ENCODE peak calls at places on chromosomes 13 and 19, in nine cellular contexts. J is astrocyte of the spinal cord; G is psoas muscle; C is GM23248; Z is endodermal cell; T is hepatocyte; N is right lobe of liver; O is CD8-positive, alpha-beta memory T cell; V is testis. B is an unnamed sample.

GRCh38 chr19:56960959-56961622 is 120.6 kb upstream of the PEG3 start:
- DNase-seq in J (no peak), G (no peak), C (no peak), Z (no peak), T (no peak), N (no peak), O (no peak), V (no peak), B (no peak)

GRCh38 chr13:42377640-42378382 is 105.9 kb downstream of the AKAP11 start:
- DNase-seq in J (peak; percentile 69), G (no peak), C (no peak), Z (no peak), T (no peak), N (no peak), O (no peak), V (no peak), B (peak; percentile 27)

GRCh38 chr19:35144600-35145436 is 1.8 kb downstream of the FXYD7 start:
- DNase-seq in J (no peak), G (no peak), C (no peak), Z (peak; percentile 85), T (peak; percentile 89), N (no peak), O (peak; percentile 36), V (no peak), B (no peak)

GRCh38 chr19:55691561-55692481 is 16.8 kb downstream of the EPN1 start:
- DNase-seq in J (no peak), G (peak; percentile 39), C (no peak), Z (no peak), T (no peak), N (no peak), O (no peak), V (no peak), B (no peak)

GRCh38 chr13:80473695-80474094 is 132.8 kb upstream of the SPRY2 start:
- DNase-seq in J (peak; percentile 79), G (no peak), C (peak; percentile 7), Z (no peak), T (peak; percentile 31), N (no peak), O (no peak), V (no peak), B (peak; percentile 71)

GRCh38 chr13:77519808-77520207 is 15.7 kb upstream of the SCEL start:
- DNase-seq in J (no peak), G (no peak), C (peak; percentile 44), Z (no peak), T (no peak), N (no peak), O (no peak), V (no peak), B (peak; percentile 30)

GRCh38 chr13:76349700-76350099 is 536.5 kb downstream of the KCTD12 start:
- DNase-seq in J (no peak), G (no peak), C (no peak), Z (no peak), T (no peak), N (no peak), O (no peak), V (no peak), B (peak; percentile 15)

GRCh38 chr13:22311734-22312404 is 641.0 kb downstream of the FGF9 start:
- DNase-seq in J (no peak), G (peak; percentile 55), C (no peak), Z (peak; percentile 55), T (no peak), N (no peak), O (no peak), V (no peak), B (no peak)

GRCh38 chr13:110734561-110734960 is 21.1 kb downstream of the ING1 start:
- DNase-seq in J (no peak), G (no peak), C (no peak), Z (no peak), T (no peak), N (no peak), O (no peak), V (no peak), B (no peak)

GRCh38 chr13:50529154-50529882 is 314.2 kb downstream of the DLEU7 start:
- DNase-seq in J (peak; percentile 94), G (peak; percentile 90), C (peak; percentile 92), Z (peak; percentile 55), T (peak; percentile 45), N (peak; percentile 93), O (no peak), V (peak; percentile 65), B (peak; percentile 93)
- H3K4me3 ChIP-seq in J (no peak overlapping the region), G (peak overlapping the region; percentile 54), C (peak overlapping the region; percentile 47), Z (no peak overlapping the region), T (no peak overlapping the region), N (peak overlapping the region; percentile 14), O (no peak overlapping the region), V (no peak overlapping the region), B (no peak overlapping the region)

GRCh38 chr19:42469311-42470239 is 26.8 kb upstream of the CXCL17 start:
- DNase-seq in J (no peak), G (no peak), C (peak; percentile 19), Z (no peak), T (no peak), N (no peak), O (no peak), V (no peak), B (peak; percentile 19)

GRCh38 chr19:42465827-42466280 is 23.1 kb upstream of the CXCL17 start:
- DNase-seq in J (no peak), G (no peak), C (no peak), Z (peak; percentile 52), T (no peak), N (no peak), O (no peak), V (no peak), B (no peak)

GRCh38 chr19:42468273-42468796 is 25.6 kb upstream of the CXCL17 start:
- DNase-seq in J (peak; percentile 80), G (no peak), C (peak; percentile 92), Z (no peak), T (peak; percentile 62), N (no peak), O (no peak), V (no peak), B (peak; percentile 67)

GRCh38 chr19:42467437-42467760 is 24.7 kb upstream of the CXCL17 start:
- DNase-seq in J (no peak), G (no peak), C (no peak), Z (no peak), T (no peak), N (no peak), O (no peak), V (no peak), B (peak; percentile 39)

DNA sequence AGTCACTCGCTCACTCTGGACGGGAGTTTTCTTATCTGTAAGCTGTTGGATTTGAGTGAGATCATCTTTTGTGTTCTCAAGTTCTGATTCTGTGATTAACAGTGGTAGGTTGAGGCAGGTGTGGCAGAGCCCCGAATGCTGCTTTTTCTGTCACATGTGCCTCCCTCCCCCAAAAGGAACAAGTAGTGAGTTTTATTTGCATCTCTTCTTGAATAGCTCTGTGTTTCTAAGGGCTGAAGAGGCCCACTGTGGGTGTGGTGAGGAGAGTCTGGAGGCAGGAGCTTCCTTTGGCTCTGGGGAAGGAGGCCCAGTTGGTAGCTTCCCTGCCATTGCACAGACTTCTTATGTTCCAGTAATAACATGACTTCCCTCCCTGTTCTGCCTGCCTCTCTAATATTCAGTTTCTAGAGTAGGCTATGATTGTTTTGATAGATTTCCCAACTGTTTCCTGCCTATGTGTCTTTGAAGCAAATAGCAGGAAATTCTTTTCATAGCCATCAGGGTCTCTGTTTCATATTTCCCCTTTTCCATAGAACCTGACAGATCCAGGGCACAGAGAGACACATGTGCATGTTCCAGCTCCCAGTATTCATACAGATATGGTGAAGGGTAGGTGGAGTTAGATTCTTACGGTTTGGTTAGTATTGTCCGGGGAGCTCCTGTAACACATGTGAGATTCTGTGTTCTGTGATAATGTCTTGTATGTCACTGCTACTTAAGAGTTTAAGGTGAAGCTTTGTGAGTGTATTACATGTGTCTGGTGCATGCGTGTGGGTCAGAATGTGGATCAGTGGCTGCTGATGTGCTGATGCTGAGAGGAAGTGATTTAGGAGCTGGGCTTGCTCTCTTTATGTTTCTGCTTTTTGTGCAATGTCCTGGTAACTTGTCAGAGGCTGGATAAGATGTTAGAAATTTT is 24.0 kb upstream of the CXCL17 start:
- DNase-seq in J (peak; percentile 13), G (no peak), C (peak; percentile 28), Z (no peak), T (no peak), N (no peak), O (no peak), V (no peak), B (peak; percentile 76)
- H3K4me3 ChIP-seq in J (no peak overlapping the region), G (no peak overlapping the region), C (no peak overlapping the region), Z (no peak overlapping the region), T (no peak overlapping the region), N (no peak overlapping the region), O (no peak overlapping the region), V (no peak overlapping the region), B (no peak overlapping the region)

GRCh38 chr19:11578342-11579142 is 1.1 kb upstream of the ACP5 start:
- DNase-seq in J (no peak), G (no peak), C (no peak), Z (peak; percentile 75), T (peak; percentile 55), N (peak; percentile 74), O (peak; percentile 45), V (peak; percentile 59), B (no peak)

GRCh38 chr19:11574689-11575088 is 2.8 kb downstream of the ACP5 start:
- DNase-seq in J (no peak), G (no peak), C (no peak), Z (no peak), T (no peak), N (no peak), O (no peak), V (no peak), B (no peak)

GRCh38 chr19:11580665-11581418 is 3.4 kb upstream of the ACP5 start:
- DNase-seq in J (no peak), G (no peak), C (peak; percentile 23), Z (no peak), T (no peak), N (no peak), O (no peak), V (no peak), B (peak; percentile 28)

GRCh38 chr19:11576186-11576585 is 1.3 kb downstream of the ACP5 start:
- DNase-seq in J (no peak), G (no peak), C (no peak), Z (no peak), T (no peak), N (no peak), O (no peak), V (no peak), B (no peak)

GRCh38 chr19:11577451-11578341 is at the start of gene ACP5:
- DNase-seq in J (no peak), G (no peak), C (no peak), Z (no peak), T (no peak), N (no peak), O (peak; percentile 23), V (no peak), B (no peak)
- H3K4me3 ChIP-seq in J (no peak within 1 kb of the TSS), G (peak within 1 kb of the TSS; percentile 32), C (peak within 1 kb of the TSS; percentile 18), Z (no peak within 1 kb of the TSS), T (no peak within 1 kb of the TSS), N (peak within 1 kb of the TSS; percentile 47), O (peak within 1 kb of the TSS; percentile 57), V (no peak within 1 kb of the TSS), B (no peak within 1 kb of the TSS)

DNA sequence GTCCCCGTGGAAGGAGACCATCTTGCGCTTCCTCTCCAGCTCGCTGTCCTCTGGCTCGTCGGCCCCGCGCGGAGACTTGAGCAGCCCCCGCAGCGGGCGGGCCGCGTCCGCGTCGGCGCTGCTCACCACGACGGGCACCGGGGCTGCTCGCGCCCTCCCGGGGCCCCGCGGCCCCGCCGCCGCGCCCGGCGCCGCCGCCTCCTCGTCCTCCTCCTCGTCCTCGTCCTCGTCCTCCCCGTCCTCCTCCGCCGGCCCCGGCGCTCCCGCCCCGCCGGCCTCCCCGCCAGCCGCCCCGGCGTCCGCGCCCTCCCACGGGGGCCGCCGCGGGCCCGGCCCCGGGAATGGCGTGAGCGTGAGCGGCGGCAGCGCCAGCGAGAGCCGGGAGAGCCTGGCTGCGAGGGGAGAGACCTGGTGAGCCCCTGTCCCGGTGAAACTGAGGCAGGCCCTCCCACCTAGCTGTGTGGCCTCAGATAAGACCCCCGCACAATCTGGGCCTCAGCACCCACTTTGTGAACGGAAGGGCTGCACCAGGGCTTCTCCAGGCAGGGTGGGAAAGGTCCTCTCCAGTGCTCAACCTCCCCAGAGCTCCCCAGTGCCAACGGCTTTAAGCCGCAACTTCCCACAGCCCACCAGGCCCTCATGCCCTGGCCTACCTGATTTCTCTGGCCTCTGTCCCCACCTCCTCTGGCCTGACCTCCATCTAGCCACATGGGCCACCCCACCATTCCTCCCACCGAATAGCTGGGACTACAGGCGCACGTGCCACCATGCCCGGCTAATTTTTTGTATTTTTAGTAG is 17.7 kb downstream of the LMTK3 start:
- DNase-seq in J (no peak), G (no peak), C (no peak), Z (peak; percentile 59), T (no peak), N (no peak), O (no peak), V (no peak), B (no peak)
- H3K4me3 ChIP-seq in J (peak overlapping the region; percentile 54), G (peak overlapping the region; percentile 65), C (peak overlapping the region; percentile 75), Z (peak overlapping the region; percentile 77), T (peak overlapping the region; percentile 37), N (peak overlapping the region; percentile 41), O (no peak overlapping the region), V (peak overlapping the region; percentile 42), B (peak overlapping the region; percentile 67)